ENCODE peak calls at places on chromosomes 1 and 21, in four cellular contexts. P is NCI-H82; I is stimulated activated CD8-positive, alpha-beta memory T cell treated with anti-CD3 and anti-CD28 coated beads, Interleukin-15, amount 100 ng/mL, for 4 hours; U is fibroblast of the aortic adventitia. K is an unnamed sample.

GRCh38 chr1:226644541-226645176 is 94.4 kb downstream of the ITPKB start:
- DNase-seq in P (no peak), I (no peak), U (no peak), K (no peak)

GRCh38 chr21:34351786-34352241 is 12.0 kb upstream of the KCNE2 start:
- DNase-seq in P (peak), I (no peak), U (peak), K (no peak)

GRCh38 chr1:24970926-24971530 is 41.0 kb upstream of the RUNX3 start:
- DNase-seq in P (no peak), I (no peak), U (no peak), K (no peak)

GRCh38 chr1:43492816-43493215 is 37.9 kb upstream of the PTPRF start:
- DNase-seq in P (no peak), I (no peak), U (peak), K (no peak)

GRCh38 chr1:200346744-200347143 is 63.1 kb downstream of the ZNF281 start:
- DNase-seq in P (no peak), I (no peak), U (peak), K (no peak)

GRCh38 chr21:45370575-45370974 is 34.4 kb upstream of the COL18A1 start:
- DNase-seq in P (no peak), I (no peak), U (no peak), K (no peak)

GRCh38 chr1:48177257-48177656 is 45.3 kb upstream of the SLC5A9 start:
- DNase-seq in P (no peak), I (no peak), U (no peak), K (no peak)

GRCh38 chr1:166489670-166490436 is 323.1 kb upstream of the FAM78B start:
- DNase-seq in P (no peak), I (peak), U (peak), K (no peak)